ENCODE peak calls at places on chromosomes 2 and 18, in four cellular contexts. One of them, this sample, is unnamed.

GRCh38 chr2:56239030-56239429 is 55.2 kb downstream of the CCDC85A start:
- DNase-seq in mammary epithelial cell: no peak
- DNase-seq in IMR-90: no peak
- DNase-seq in hepatocyte: no peak
- DNase-seq in this sample: no peak

GRCh38 chr2:73919596-73920228 is 7.0 kb upstream of the DGUOK start:
- DNase-seq in mammary epithelial cell: no peak
- DNase-seq in hepatocyte: no peak
- DNase-seq in IMR-90: no peak
- DNase-seq in this sample: no peak

GRCh38 chr2:158412206-158412605 is 44.3 kb downstream of the CCDC148 start:
- DNase-seq in hepatocyte: no peak
- DNase-seq in mammary epithelial cell: no peak
- DNase-seq in IMR-90: peak; percentile 76
- DNase-seq in this sample: no peak

GRCh38 chr2:38029512-38029911 is 46.4 kb downstream of the CYP1B1 start:
- DNase-seq in mammary epithelial cell: no peak
- DNase-seq in IMR-90: no peak
- DNase-seq in hepatocyte: no peak
- DNase-seq in this sample: no peak

GRCh38 chr2:4272261-4272858 is 569.0 kb downstream of the DCDC2C start:
- DNase-seq in hepatocyte: no peak
- DNase-seq in IMR-90: no peak
- DNase-seq in mammary epithelial cell: no peak
- DNase-seq in this sample: no peak

GRCh38 chr2:38509322-38509946 is 93.3 kb downstream of the HNRNPLL start:
- DNase-seq in mammary epithelial cell: peak; percentile 62
- DNase-seq in hepatocyte: no peak
- DNase-seq in IMR-90: peak; percentile 82
- DNase-seq in this sample: no peak

GRCh38 chr2:71779306-71779855 is 326.0 kb downstream of the DYSF start:
- DNase-seq in mammary epithelial cell: no peak
- DNase-seq in IMR-90: peak; percentile 50
- DNase-seq in hepatocyte: no peak
- DNase-seq in this sample: no peak

GRCh38 chr2:197575987-197576386 is 60.1 kb downstream of the MOB4 start:
- DNase-seq in IMR-90: peak; percentile 24
- DNase-seq in mammary epithelial cell: peak; percentile 42
- DNase-seq in hepatocyte: peak; percentile 33
- DNase-seq in this sample: no peak

GRCh38 chr2:217933326-217933993 is 69.3 kb downstream of the TNS1 start:
- DNase-seq in IMR-90: no peak
- DNase-seq in hepatocyte: no peak
- DNase-seq in mammary epithelial cell: no peak
- DNase-seq in this sample: no peak

GRCh38 chr2:156005999-156006712 is 326.4 kb downstream of the NR4A2 start:
- DNase-seq in mammary epithelial cell: peak; percentile 29
- DNase-seq in hepatocyte: peak; percentile 7
- DNase-seq in IMR-90: no peak
- DNase-seq in this sample: no peak

GRCh38 chr2:23445450-23445868 is 60.5 kb downstream of the KLHL29 start:
- DNase-seq in hepatocyte: no peak
- DNase-seq in IMR-90: peak; percentile 76
- DNase-seq in mammary epithelial cell: peak; percentile 83
- DNase-seq in this sample: peak; percentile 43

GRCh38 chr2:12817870-12818269 is 101.1 kb downstream of the TRIB2 start:
- DNase-seq in mammary epithelial cell: no peak
- DNase-seq in hepatocyte: no peak
- DNase-seq in IMR-90: no peak
- DNase-seq in this sample: no peak

GRCh38 chr2:68134554-68134953 is 23.1 kb upstream of the PNO1 start:
- DNase-seq in mammary epithelial cell: no peak
- DNase-seq in hepatocyte: no peak
- DNase-seq in IMR-90: no peak
- DNase-seq in this sample: no peak

GRCh38 chr2:235827585-235827992 is 333.7 kb downstream of the AGAP1 start:
- DNase-seq in mammary epithelial cell: no peak
- DNase-seq in IMR-90: no peak
- DNase-seq in hepatocyte: peak; percentile 31
- DNase-seq in this sample: no peak

GRCh38 chr18:23703057-23703986 is 14.1 kb downstream of the LAMA3 start:
- DNase-seq in IMR-90: peak; percentile 79
- DNase-seq in mammary epithelial cell: peak; percentile 63
- DNase-seq in hepatocyte: peak; percentile 65
- DNase-seq in this sample: peak; percentile 74

GRCh38 chr2:72893594-72894319 is 6.5 kb downstream of the SPR start:
- DNase-seq in mammary epithelial cell: peak; percentile 49
- DNase-seq in IMR-90: peak; percentile 73
- DNase-seq in hepatocyte: peak; percentile 79
- DNase-seq in this sample: peak; percentile 90

GRCh38 chr2:230893881-230894781 is 29.4 kb downstream of the ITM2C start:
- DNase-seq in mammary epithelial cell: no peak
- DNase-seq in IMR-90: no peak
- DNase-seq in hepatocyte: no peak
- DNase-seq in this sample: peak; percentile 55

GRCh38 chr2:113977660-113978523 is 88.0 kb downstream of the ACTR3 start:
- DNase-seq in hepatocyte: peak; percentile 68
- DNase-seq in mammary epithelial cell: peak; percentile 94
- DNase-seq in IMR-90: peak; percentile 72
- DNase-seq in this sample: no peak

GRCh38 chr2:70692256-70692655 is 75.7 kb downstream of the ADD2 start:
- DNase-seq in IMR-90: no peak
- DNase-seq in mammary epithelial cell: no peak
- DNase-seq in hepatocyte: no peak
- DNase-seq in this sample: no peak

GRCh38 chr18:3451166-3451988 is 1.4 kb downstream of the TGIF1 start:
- DNase-seq in mammary epithelial cell: peak; percentile 80
- DNase-seq in IMR-90: peak; percentile 89
- DNase-seq in hepatocyte: peak; percentile 96
- DNase-seq in this sample: peak; percentile 84

GRCh38 chr2:75570948-75571729 is 10.4 kb upstream of the EVA1A start:
- DNase-seq in mammary epithelial cell: no peak
- DNase-seq in IMR-90: peak; percentile 76
- DNase-seq in hepatocyte: peak; percentile 51
- DNase-seq in this sample: no peak

GRCh38 chr2:71882949-71883472 is 264.7 kb downstream of the CYP26B1 start:
- DNase-seq in hepatocyte: peak; percentile 90
- DNase-seq in mammary epithelial cell: peak; percentile 80
- DNase-seq in IMR-90: peak; percentile 78
- DNase-seq in this sample: no peak

GRCh38 chr2:195021704-195022513 is 635.1 kb upstream of the SLC39A10 start:
- DNase-seq in hepatocyte: no peak
- DNase-seq in IMR-90: no peak
- DNase-seq in mammary epithelial cell: no peak
- DNase-seq in this sample: no peak

DNA sequence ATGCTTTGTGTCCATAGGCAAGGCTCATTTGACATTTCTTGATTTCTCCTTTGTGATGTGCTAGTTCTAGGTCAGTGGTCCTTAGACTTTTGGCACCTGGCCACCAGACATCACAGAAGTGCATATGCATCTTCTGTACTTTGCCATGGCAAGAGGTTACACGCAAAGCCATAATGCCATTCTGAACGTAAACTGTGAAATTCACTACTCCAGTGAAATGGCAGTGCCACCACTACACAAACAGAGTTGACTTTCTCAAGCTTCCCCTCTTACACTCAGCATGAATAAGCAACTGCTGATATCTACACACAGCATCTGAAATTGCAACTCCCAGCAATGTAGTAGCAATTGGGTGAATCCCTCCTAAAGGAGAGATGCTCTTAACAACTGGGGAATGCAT is 729.3 kb downstream of the DPP10 start:
- DNase-seq in hepatocyte: no peak
- DNase-seq in IMR-90: no peak
- DNase-seq in mammary epithelial cell: no peak
- DNase-seq in this sample: no peak
- H3K4me2 ChIP-seq in hepatocyte: no peak overlapping the region
- H3K4me2 ChIP-seq in IMR-90: no peak overlapping the region
- H3K4me2 ChIP-seq in mammary epithelial cell: no peak overlapping the region
- H3K4me2 ChIP-seq in this sample: no peak overlapping the region

GRCh38 chr2:44645931-44646330 is 284.2 kb downstream of the CAMKMT start:
- DNase-seq in hepatocyte: no peak
- DNase-seq in IMR-90: no peak
- DNase-seq in mammary epithelial cell: no peak
- DNase-seq in this sample: no peak
- H4K20me1 ChIP-seq in hepatocyte: no peaks in the 10 kb centered on the region
- H4K20me1 ChIP-seq in IMR-90: no peaks in the 10 kb centered on the region
- H4K20me1 ChIP-seq in mammary epithelial cell: no peaks in the 10 kb centered on the region
- H4K20me1 ChIP-seq in this sample: peaks cover 8% of the 10 kb centered on the region

GRCh38 chr2:152420923-152421322 is 85.9 kb downstream of the FMNL2 start:
- DNase-seq in hepatocyte: no peak
- DNase-seq in IMR-90: no peak
- DNase-seq in mammary epithelial cell: no peak
- DNase-seq in this sample: no peak
- H3K4me2 ChIP-seq in hepatocyte: peak overlapping the region; percentile 53
- H3K4me2 ChIP-seq in IMR-90: no peak overlapping the region
- H3K4me2 ChIP-seq in mammary epithelial cell: peak overlapping the region; percentile 42
- H3K4me2 ChIP-seq in this sample: no peak overlapping the region

DNA sequence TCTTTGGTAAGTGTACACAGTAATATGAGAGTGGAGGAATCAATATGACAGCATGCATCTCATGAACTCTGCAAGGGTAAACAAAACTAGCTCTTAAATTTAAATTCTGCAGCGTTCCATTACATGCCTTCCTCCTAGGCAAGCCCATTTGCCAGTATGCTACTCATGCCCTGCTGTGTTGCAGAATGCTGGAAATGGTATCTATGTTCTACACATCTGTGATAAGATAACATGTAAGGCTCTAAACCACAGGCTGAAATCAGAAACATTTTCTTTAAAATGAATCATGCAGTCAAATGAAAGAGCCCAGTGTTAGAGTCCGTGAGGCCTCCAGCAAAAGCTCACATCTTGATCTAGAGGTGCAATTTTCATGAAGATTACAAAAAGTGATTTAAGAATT is 112.8 kb upstream of the FN1 start:
- DNase-seq in mammary epithelial cell: peak; percentile 83
- DNase-seq in IMR-90: peak; percentile 80
- DNase-seq in hepatocyte: peak; percentile 10
- DNase-seq in this sample: peak; percentile 34
- H4K20me1 ChIP-seq in mammary epithelial cell: no peaks in the 10 kb centered on the region
- H4K20me1 ChIP-seq in IMR-90: no peaks in the 10 kb centered on the region
- H4K20me1 ChIP-seq in hepatocyte: no peaks in the 10 kb centered on the region
- H4K20me1 ChIP-seq in this sample: no peaks in the 10 kb centered on the region

DNA sequence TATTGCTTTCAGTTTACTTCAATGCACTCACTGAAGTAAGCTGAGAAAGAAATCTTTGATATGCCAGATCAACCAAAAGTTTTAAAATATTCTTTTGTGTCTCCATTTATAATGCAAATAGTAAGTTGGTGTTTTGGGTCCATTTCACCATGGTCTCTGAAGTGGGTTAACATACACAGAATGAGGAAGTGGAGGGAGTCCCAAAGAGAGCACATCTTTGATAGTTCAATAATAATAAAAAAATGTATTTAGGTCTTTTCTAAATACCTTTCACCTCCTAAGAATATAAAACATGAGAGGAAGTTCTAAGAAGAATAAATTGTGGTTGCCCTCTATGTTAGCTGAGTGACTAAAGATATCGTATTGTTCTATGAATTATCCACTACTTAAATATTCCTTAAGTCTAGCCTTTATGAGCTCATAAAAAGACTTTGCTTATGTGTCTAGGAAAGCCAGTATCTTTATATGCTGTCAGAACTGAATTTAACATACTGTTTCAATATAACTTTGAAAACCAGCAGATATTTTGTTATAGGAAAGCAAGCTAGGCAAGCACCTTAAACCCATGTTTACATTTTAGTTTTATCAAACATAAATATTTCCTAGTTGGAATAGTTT is 148.7 kb upstream of the ZEB2 start:
- DNase-seq in mammary epithelial cell: no peak
- DNase-seq in hepatocyte: no peak
- DNase-seq in IMR-90: no peak
- DNase-seq in this sample: peak; percentile 72
- H3K4me2 ChIP-seq in mammary epithelial cell: no peak overlapping the region
- H3K4me2 ChIP-seq in hepatocyte: no peak overlapping the region
- H3K4me2 ChIP-seq in IMR-90: no peak overlapping the region
- H3K4me2 ChIP-seq in this sample: peak overlapping the region; percentile 66